ENCODE peak calls at places on chromosomes 1 and 21, in seven cellular contexts. V is osteoblast, E is left ventricle myocardium inferior, A is left lung, I is heart right ventricle, G is body of pancreas, H is astrocyte. X is an unnamed sample.

GRCh38 chr1:246214708-246215504 is 292.2 kb downstream of the SMYD3 start:
- DNase-seq in V (peak; percentile 88), E (no peak), A (no peak), I (no peak), G (peak; percentile 17), H (peak; percentile 94), X (no peak)

GRCh38 chr1:150484861-150485260 is 2.4 kb upstream of the TARS2 start:
- DNase-seq in V (peak; percentile 82), E (no peak), A (no peak), I (no peak), G (peak; percentile 14), H (peak; percentile 21), X (no peak)

GRCh38 chr1:24151175-24151533 is 8.2 kb upstream of the IL22RA1 start:
- DNase-seq in V (no peak), E (no peak), A (no peak), I (no peak), G (peak; percentile 82), H (no peak), X (no peak)

GRCh38 chr21:46457801-46458314 is 833 bp upstream of the DIP2A start:
- DNase-seq in V (no peak), E (peak; percentile 41), A (peak; percentile 87), I (peak; percentile 53), G (peak; percentile 30), H (peak; percentile 43), X (peak; percentile 84)

GRCh38 chr1:24186993-24187790 is at the start of gene IFNLR1:
- DNase-seq in V (peak; percentile 91), E (peak; percentile 50), A (peak; percentile 89), I (peak; percentile 47), G (peak; percentile 89), H (no peak), X (peak; percentile 77)

GRCh38 chr1:209409786-209410185 is 173.7 kb upstream of the CAMK1G start:
- DNase-seq in V (no peak), E (no peak), A (no peak), I (no peak), G (no peak), H (peak; percentile 93), X (no peak)

GRCh38 chr1:225580180-225581099 is 72.5 kb downstream of the ENAH start:
- DNase-seq in V (no peak), E (no peak), A (no peak), I (no peak), G (no peak), H (no peak), X (no peak)

GRCh38 chr21:15332572-15332971 is 267.8 kb upstream of the NRIP1 start:
- DNase-seq in V (no peak), E (no peak), A (no peak), I (no peak), G (no peak), H (no peak), X (no peak)

GRCh38 chr1:203751051-203751450 is 13.9 kb upstream of the LAX1 start:
- DNase-seq in V (no peak), E (no peak), A (no peak), I (no peak), G (no peak), H (peak; percentile 76), X (no peak)

GRCh38 chr1:18965206-18966173 is 9.0 kb upstream of the IFFO2 start:
- DNase-seq in V (no peak), E (no peak), A (no peak), I (no peak), G (no peak), H (peak; percentile 69), X (peak; percentile 18)

GRCh38 chr1:174289644-174290310 is 130.5 kb downstream of the RABGAP1L start:
- DNase-seq in V (no peak), E (peak; percentile 51), A (no peak), I (peak; percentile 25), G (no peak), H (no peak), X (no peak)

GRCh38 chr1:220225957-220226356 is 46.3 kb downstream of the RAB3GAP2 start:
- DNase-seq in V (no peak), E (no peak), A (no peak), I (no peak), G (no peak), H (no peak), X (no peak)

GRCh38 chr1:3161130-3161840 is 92.3 kb downstream of the PRDM16 start:
- DNase-seq in V (no peak), E (no peak), A (no peak), I (no peak), G (no peak), H (peak; percentile 6), X (no peak)

GRCh38 chr1:179767177-179767581 is 24.1 kb downstream of the FAM163A start:
- DNase-seq in V (no peak), E (no peak), A (no peak), I (no peak), G (no peak), H (no peak), X (no peak)

GRCh38 chr1:36091698-36092097 is 3.0 kb downstream of the ADPRS start:
- DNase-seq in V (peak; percentile 25), E (no peak), A (no peak), I (no peak), G (no peak), H (no peak), X (peak; percentile 47)

GRCh38 chr1:48761986-48762385 is 14.7 kb downstream of the BEND5 start:
- DNase-seq in V (no peak), E (no peak), A (no peak), I (no peak), G (no peak), H (peak; percentile 39), X (peak; percentile 80)

GRCh38 chr21:38822754-38823374 is 17.1 kb downstream of the ETS2 start:
- DNase-seq in V (no peak), E (no peak), A (no peak), I (no peak), G (no peak), H (no peak), X (no peak)

GRCh38 chr1:108817016-108817415 is 39.9 kb downstream of the AKNAD1 start:
- DNase-seq in V (peak; percentile 79), E (no peak), A (no peak), I (no peak), G (peak; percentile 19), H (peak; percentile 98), X (peak; percentile 60)

GRCh38 chr1:12040457-12041051 is 21.3 kb downstream of the MIIP start:
- DNase-seq in V (peak; percentile 98), E (no peak), A (peak; percentile 42), I (no peak), G (no peak), H (peak; percentile 96), X (no peak)

GRCh38 chr21:45293214-45293725 is 5.6 kb upstream of the POFUT2 start:
- DNase-seq in V (peak; percentile 79), E (no peak), A (peak; percentile 74), I (no peak), G (no peak), H (no peak), X (no peak)
- H3K4me3 ChIP-seq in V (no peak overlapping the region), E (no peak overlapping the region), A (no peak overlapping the region), I (no peak overlapping the region), G (no peak overlapping the region), H (no peak overlapping the region), X (no peak overlapping the region)

GRCh38 chr1:27408151-27408550 is 15.7 kb downstream of the GPR3 start:
- DNase-seq in V (peak; percentile 86), E (no peak), A (no peak), I (no peak), G (no peak), H (peak; percentile 61), X (no peak)

GRCh38 chr1:27413004-27413403 is 20.6 kb downstream of the GPR3 start:
- DNase-seq in V (no peak), E (no peak), A (no peak), I (no peak), G (no peak), H (no peak), X (no peak)

GRCh38 chr1:27412502-27412901 is 20.1 kb downstream of the GPR3 start:
- DNase-seq in V (no peak), E (no peak), A (no peak), I (no peak), G (no peak), H (no peak), X (no peak)

GRCh38 chr1:27410709-27411108 is 18.3 kb downstream of the GPR3 start:
- DNase-seq in V (no peak), E (no peak), A (no peak), I (no peak), G (no peak), H (no peak), X (no peak)

DNA sequence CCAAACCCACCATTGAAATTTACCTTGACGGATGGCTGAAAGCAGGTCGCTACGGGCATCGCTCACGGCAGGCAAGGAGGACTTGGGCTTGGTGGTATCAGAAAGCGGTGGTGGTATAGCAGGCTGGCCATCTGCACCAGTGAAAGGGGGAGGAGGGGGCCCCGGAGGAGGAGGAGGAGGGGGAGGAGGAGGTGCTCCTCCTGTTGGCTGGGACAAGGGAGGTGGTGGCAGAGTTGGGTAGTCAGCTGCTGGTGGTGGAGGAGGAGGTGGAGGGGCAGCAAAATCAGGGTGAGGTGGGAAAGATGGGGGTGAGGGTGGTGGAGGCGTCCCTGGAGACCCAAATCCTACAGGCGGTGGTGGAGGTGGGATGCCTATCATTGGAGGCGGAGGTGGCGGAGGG is 17.2 kb downstream of the GPR3 start:
- DNase-seq in V (no peak), E (no peak), A (no peak), I (no peak), G (no peak), H (no peak), X (no peak)
- H3K36me3 ChIP-seq in V (peaks cover 67% of the 10 kb centered on the region), E (peaks cover 83% of the 10 kb centered on the region), A (peaks cover 100% of the 10 kb centered on the region), I (peaks cover 58% of the 10 kb centered on the region), G (peaks cover 39% of the 10 kb centered on the region), H (peaks cover 34% of the 10 kb centered on the region), X (peaks cover 21% of the 10 kb centered on the region)

DNA sequence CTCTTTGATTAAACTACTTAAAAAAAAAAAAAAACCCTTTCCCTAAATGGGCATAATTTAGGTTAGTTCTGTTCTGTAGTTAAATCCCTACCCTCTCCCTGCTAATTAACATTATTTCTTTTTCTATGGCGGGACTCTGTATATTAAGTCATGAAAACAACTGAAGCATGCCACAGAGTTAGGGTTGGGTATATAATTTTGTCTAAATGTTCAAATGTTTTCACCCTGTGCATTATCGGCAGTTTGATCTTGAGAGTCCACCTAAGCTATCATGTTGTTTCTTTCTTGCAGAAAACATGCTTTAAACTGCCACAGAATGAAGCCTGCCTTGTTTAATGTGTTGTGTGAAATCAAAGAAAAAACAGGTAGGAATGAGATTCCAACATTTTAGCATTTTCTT is 4.0 kb downstream of the PBX1 start:
- DNase-seq in V (no peak), E (no peak), A (no peak), I (no peak), G (no peak), H (no peak), X (no peak)
- H3K4me1 ChIP-seq in V (no peaks in the 10 kb centered on the region), E (peaks cover 57% of the 10 kb centered on the region), A (no peaks in the 10 kb centered on the region), I (peaks cover 23% of the 10 kb centered on the region), G (peaks cover 33% of the 10 kb centered on the region), H (peaks cover 3% of the 10 kb centered on the region), X (peaks cover 2% of the 10 kb centered on the region)

DNA sequence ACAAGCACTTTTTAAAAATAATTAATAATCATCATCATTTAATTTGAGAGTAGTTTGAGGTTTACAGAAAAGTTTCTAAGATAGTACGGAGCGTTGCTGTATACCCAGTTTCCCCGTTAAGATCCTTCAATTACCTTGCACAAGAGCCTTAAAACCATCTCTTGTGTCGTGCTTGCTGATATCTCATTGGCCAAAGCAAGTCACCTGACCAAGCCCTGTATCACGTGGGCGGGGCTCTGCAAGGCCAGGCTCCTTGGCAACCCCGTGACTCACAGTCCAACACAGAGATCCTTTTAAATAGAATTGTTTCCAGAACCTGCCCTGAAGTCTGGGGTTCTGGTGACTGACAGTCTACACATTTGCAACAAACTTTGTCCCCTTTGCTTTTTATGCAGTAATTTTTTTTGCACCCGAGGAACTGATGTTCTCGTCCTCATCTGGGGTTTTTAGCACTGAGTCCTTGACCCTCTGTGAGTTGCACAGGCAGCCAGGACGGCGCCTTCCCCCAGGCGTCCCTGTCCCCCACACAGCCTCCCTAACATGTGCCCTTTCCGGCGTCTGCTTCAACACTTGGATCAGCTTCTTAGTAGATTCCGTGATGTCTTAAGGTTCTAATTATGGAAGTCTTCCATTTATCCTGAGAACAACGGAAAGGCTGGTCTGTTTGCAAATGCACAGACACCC is 183.3 kb upstream of the TMEM51 start:
- DNase-seq in V (peak; percentile 97), E (peak; percentile 42), A (no peak), I (no peak), G (peak; percentile 56), H (peak; percentile 77), X (peak; percentile 90)
- H3K4me3 ChIP-seq in V (no peak overlapping the region), E (no peak overlapping the region), A (no peak overlapping the region), I (no peak overlapping the region), G (no peak overlapping the region), H (no peak overlapping the region), X (no peak overlapping the region)